ENCODE peak calls at places on chromosome 13, in nine cellular contexts. One of them, this sample, is unnamed.

GRCh38 chr13:110915874-110916670 is 1.2 kb upstream of the ANKRD10 start:
- DNase-seq in lung: no peak
- DNase-seq in ovary: no peak
- DNase-seq in psoas muscle: no peak
- DNase-seq in A549: no peak
- DNase-seq in esophagus squamous epithelium: no peak
- DNase-seq in IMR-90: peak; percentile 64
- DNase-seq in cardiac muscle cell: peak; percentile 80
- DNase-seq in pancreas: no peak
- DNase-seq in this sample: no peak

GRCh38 chr13:83992566-83993358 is 110.5 kb upstream of the SLITRK1 start:
- DNase-seq in lung: no peak
- DNase-seq in ovary: no peak
- DNase-seq in psoas muscle: no peak
- DNase-seq in A549: no peak
- DNase-seq in esophagus squamous epithelium: no peak
- DNase-seq in IMR-90: no peak
- DNase-seq in cardiac muscle cell: no peak
- DNase-seq in pancreas: no peak
- DNase-seq in this sample: no peak

GRCh38 chr13:29936051-29936813 is 85.8 kb upstream of the UBL3 start:
- DNase-seq in lung: no peak
- DNase-seq in ovary: no peak
- DNase-seq in psoas muscle: no peak
- DNase-seq in A549: no peak
- DNase-seq in esophagus squamous epithelium: no peak
- DNase-seq in IMR-90: no peak
- DNase-seq in cardiac muscle cell: no peak
- DNase-seq in pancreas: no peak
- DNase-seq in this sample: no peak

GRCh38 chr13:30818323-30818960 is 83.1 kb downstream of the ALOX5AP start:
- DNase-seq in lung: peak; percentile 41
- DNase-seq in ovary: no peak
- DNase-seq in psoas muscle: peak; percentile 66
- DNase-seq in A549: no peak
- DNase-seq in esophagus squamous epithelium: no peak
- DNase-seq in IMR-90: peak; percentile 87
- DNase-seq in cardiac muscle cell: peak; percentile 97
- DNase-seq in pancreas: no peak
- DNase-seq in this sample: peak; percentile 85

GRCh38 chr13:47679391-47679790 is 321.7 kb downstream of the SUCLA2 start:
- DNase-seq in lung: no peak
- DNase-seq in ovary: no peak
- DNase-seq in psoas muscle: no peak
- DNase-seq in A549: no peak
- DNase-seq in esophagus squamous epithelium: no peak
- DNase-seq in IMR-90: peak; percentile 59
- DNase-seq in cardiac muscle cell: peak; percentile 73
- DNase-seq in pancreas: no peak
- DNase-seq in this sample: no peak

GRCh38 chr13:110683203-110683883 is 22.6 kb downstream of the CARS2 start:
- DNase-seq in lung: no peak
- DNase-seq in ovary: no peak
- DNase-seq in psoas muscle: no peak
- DNase-seq in A549: peak; percentile 49
- DNase-seq in esophagus squamous epithelium: no peak
- DNase-seq in IMR-90: peak; percentile 15
- DNase-seq in cardiac muscle cell: peak; percentile 28
- DNase-seq in pancreas: no peak
- DNase-seq in this sample: no peak

GRCh38 chr13:30892966-30893365 is 13.1 kb upstream of the MEDAG start:
- DNase-seq in lung: no peak
- DNase-seq in ovary: no peak
- DNase-seq in psoas muscle: peak; percentile 81
- DNase-seq in A549: peak; percentile 53
- DNase-seq in esophagus squamous epithelium: no peak
- DNase-seq in IMR-90: peak; percentile 48
- DNase-seq in cardiac muscle cell: peak; percentile 75
- DNase-seq in pancreas: no peak
- DNase-seq in this sample: peak; percentile 84

GRCh38 chr13:39943711-39944110 is 288.2 kb downstream of the COG6 start:
- DNase-seq in lung: no peak
- DNase-seq in ovary: no peak
- DNase-seq in psoas muscle: no peak
- DNase-seq in A549: no peak
- DNase-seq in esophagus squamous epithelium: no peak
- DNase-seq in IMR-90: no peak
- DNase-seq in cardiac muscle cell: no peak
- DNase-seq in pancreas: no peak
- DNase-seq in this sample: no peak

GRCh38 chr13:113425931-113426590 is 27.2 kb downstream of the ADPRHL1 start:
- DNase-seq in lung: no peak
- DNase-seq in ovary: no peak
- DNase-seq in psoas muscle: no peak
- DNase-seq in A549: no peak
- DNase-seq in esophagus squamous epithelium: no peak
- DNase-seq in IMR-90: no peak
- DNase-seq in cardiac muscle cell: no peak
- DNase-seq in pancreas: no peak
- DNase-seq in this sample: no peak

GRCh38 chr13:99922631-99923404 is 48.7 kb downstream of the ZIC5 start:
- DNase-seq in lung: no peak
- DNase-seq in ovary: no peak
- DNase-seq in psoas muscle: no peak
- DNase-seq in A549: no peak
- DNase-seq in esophagus squamous epithelium: no peak
- DNase-seq in IMR-90: no peak
- DNase-seq in cardiac muscle cell: no peak
- DNase-seq in pancreas: no peak
- DNase-seq in this sample: no peak

GRCh38 chr13:69579351-69579750 is 528.3 kb upstream of the ATXN8OS start:
- DNase-seq in lung: no peak
- DNase-seq in ovary: no peak
- DNase-seq in psoas muscle: no peak
- DNase-seq in A549: no peak
- DNase-seq in esophagus squamous epithelium: no peak
- DNase-seq in IMR-90: no peak
- DNase-seq in cardiac muscle cell: no peak
- DNase-seq in pancreas: no peak
- DNase-seq in this sample: no peak

GRCh38 chr13:95030948-95031347 is 270.3 kb downstream of the ABCC4 start:
- DNase-seq in lung: no peak
- DNase-seq in ovary: no peak
- DNase-seq in psoas muscle: no peak
- DNase-seq in A549: no peak
- DNase-seq in esophagus squamous epithelium: no peak
- DNase-seq in IMR-90: no peak
- DNase-seq in cardiac muscle cell: no peak
- DNase-seq in pancreas: no peak
- DNase-seq in this sample: no peak

GRCh38 chr13:107512551-107512950 is 702.8 kb downstream of the LIG4 start:
- DNase-seq in lung: no peak
- DNase-seq in ovary: no peak
- DNase-seq in psoas muscle: no peak
- DNase-seq in A549: no peak
- DNase-seq in esophagus squamous epithelium: no peak
- DNase-seq in IMR-90: no peak
- DNase-seq in cardiac muscle cell: no peak
- DNase-seq in pancreas: no peak
- DNase-seq in this sample: no peak

GRCh38 chr13:96075953-96076543 is 13.9 kb upstream of the HS6ST3 start:
- DNase-seq in lung: no peak
- DNase-seq in ovary: no peak
- DNase-seq in psoas muscle: no peak
- DNase-seq in A549: no peak
- DNase-seq in esophagus squamous epithelium: no peak
- DNase-seq in IMR-90: peak; percentile 23
- DNase-seq in cardiac muscle cell: peak; percentile 48
- DNase-seq in pancreas: no peak
- DNase-seq in this sample: no peak
- TF ChIP-seq CTCF in lung: no peak
- TF ChIP-seq CTCF in ovary: no peak
- TF ChIP-seq CTCF in psoas muscle: peak; percentile 34
- TF ChIP-seq CTCF in A549: peak; percentile 47
- TF ChIP-seq CTCF in esophagus squamous epithelium: peak; percentile 12
- TF ChIP-seq CTCF in IMR-90: peak; percentile 61
- TF ChIP-seq CTCF in cardiac muscle cell: peak; percentile 73
- TF ChIP-seq CTCF in pancreas: peak; percentile 48
- TF ChIP-seq CTCF in this sample: peak; percentile 51

GRCh38 chr13:24460256-24460655 is 52.3 kb downstream of the PARP4 start:
- DNase-seq in lung: no peak
- DNase-seq in ovary: no peak
- DNase-seq in psoas muscle: no peak
- DNase-seq in A549: no peak
- DNase-seq in esophagus squamous epithelium: no peak
- DNase-seq in IMR-90: no peak
- DNase-seq in cardiac muscle cell: no peak
- DNase-seq in pancreas: no peak
- DNase-seq in this sample: no peak
- H3K4me3 ChIP-seq in lung: no peak overlapping the region
- H3K4me3 ChIP-seq in ovary: no peak overlapping the region
- H3K4me3 ChIP-seq in psoas muscle: no peak overlapping the region
- H3K4me3 ChIP-seq in A549: no peak overlapping the region
- H3K4me3 ChIP-seq in esophagus squamous epithelium: no peak overlapping the region
- H3K4me3 ChIP-seq in IMR-90: no peak overlapping the region
- H3K4me3 ChIP-seq in cardiac muscle cell: no peak overlapping the region
- H3K4me3 ChIP-seq in pancreas: no peak overlapping the region
- H3K4me3 ChIP-seq in this sample: no peak overlapping the region

DNA sequence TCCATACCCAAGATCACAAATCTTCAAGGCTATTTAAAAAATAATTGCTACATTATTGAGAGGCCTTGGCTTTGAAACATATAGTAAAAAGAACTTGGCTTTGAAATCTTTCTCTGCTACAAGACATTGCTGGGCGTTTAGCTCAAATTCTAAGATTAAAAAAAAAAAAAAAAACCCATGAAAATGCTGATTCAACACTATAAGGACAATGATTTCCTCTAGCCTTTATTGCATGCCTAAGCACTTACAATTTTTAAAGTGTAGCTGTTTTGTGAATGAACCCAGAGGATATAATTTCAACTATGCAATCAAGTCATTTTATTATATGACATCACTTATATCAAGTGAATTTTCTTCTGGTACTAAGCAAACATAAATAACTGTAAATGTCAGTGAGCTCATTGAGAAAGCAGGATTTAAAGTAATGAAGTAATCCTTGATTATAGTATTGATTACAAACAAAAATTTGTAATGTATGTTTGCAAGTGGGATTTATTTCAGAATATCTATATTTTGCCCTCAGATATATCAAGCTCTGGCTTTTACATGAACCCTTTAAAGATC is 340.0 kb upstream of the GPC6 start:
- DNase-seq in lung: no peak
- DNase-seq in ovary: no peak
- DNase-seq in psoas muscle: no peak
- DNase-seq in A549: no peak
- DNase-seq in esophagus squamous epithelium: no peak
- DNase-seq in IMR-90: no peak
- DNase-seq in cardiac muscle cell: no peak
- DNase-seq in pancreas: no peak
- DNase-seq in this sample: no peak
- H3K27ac ChIP-seq in lung: no peak overlapping the region
- H3K27ac ChIP-seq in ovary: no peak overlapping the region
- H3K27ac ChIP-seq in psoas muscle: no peak overlapping the region
- H3K27ac ChIP-seq in A549: no peak overlapping the region
- H3K27ac ChIP-seq in esophagus squamous epithelium: no peak overlapping the region
- H3K27ac ChIP-seq in IMR-90: no peak overlapping the region
- H3K27ac ChIP-seq in cardiac muscle cell: no peak overlapping the region
- H3K27ac ChIP-seq in pancreas: no peak overlapping the region
- H3K27ac ChIP-seq in this sample: no peak overlapping the region

GRCh38 chr13:76693086-76693485 is 193.1 kb downstream of the KCTD12 start:
- DNase-seq in lung: no peak
- DNase-seq in ovary: no peak
- DNase-seq in psoas muscle: no peak
- DNase-seq in A549: no peak
- DNase-seq in esophagus squamous epithelium: no peak
- DNase-seq in IMR-90: no peak
- DNase-seq in cardiac muscle cell: no peak
- DNase-seq in pancreas: no peak
- DNase-seq in this sample: no peak

GRCh38 chr13:76696370-76696769 is 189.8 kb downstream of the KCTD12 start:
- DNase-seq in lung: no peak
- DNase-seq in ovary: no peak
- DNase-seq in psoas muscle: no peak
- DNase-seq in A549: peak; percentile 42
- DNase-seq in esophagus squamous epithelium: no peak
- DNase-seq in IMR-90: peak; percentile 51
- DNase-seq in cardiac muscle cell: no peak
- DNase-seq in pancreas: no peak
- DNase-seq in this sample: no peak

GRCh38 chr13:76690611-76691010 is 195.6 kb downstream of the KCTD12 start:
- DNase-seq in lung: no peak
- DNase-seq in ovary: no peak
- DNase-seq in psoas muscle: no peak
- DNase-seq in A549: no peak
- DNase-seq in esophagus squamous epithelium: no peak
- DNase-seq in IMR-90: no peak
- DNase-seq in cardiac muscle cell: no peak
- DNase-seq in pancreas: no peak
- DNase-seq in this sample: no peak

GRCh38 chr13:76687467-76687866 is 198.7 kb downstream of the KCTD12 start:
- DNase-seq in lung: no peak
- DNase-seq in ovary: no peak
- DNase-seq in psoas muscle: no peak
- DNase-seq in A549: no peak
- DNase-seq in esophagus squamous epithelium: no peak
- DNase-seq in IMR-90: no peak
- DNase-seq in cardiac muscle cell: no peak
- DNase-seq in pancreas: no peak
- DNase-seq in this sample: no peak

GRCh38 chr13:76692326-76692725 is 193.9 kb downstream of the KCTD12 start:
- DNase-seq in lung: no peak
- DNase-seq in ovary: no peak
- DNase-seq in psoas muscle: no peak
- DNase-seq in A549: no peak
- DNase-seq in esophagus squamous epithelium: no peak
- DNase-seq in IMR-90: no peak
- DNase-seq in cardiac muscle cell: no peak
- DNase-seq in pancreas: no peak
- DNase-seq in this sample: no peak
- TF ChIP-seq CTCF in lung: no peak
- TF ChIP-seq CTCF in ovary: no peak
- TF ChIP-seq CTCF in psoas muscle: no peak
- TF ChIP-seq CTCF in A549: no peak
- TF ChIP-seq CTCF in esophagus squamous epithelium: no peak
- TF ChIP-seq CTCF in IMR-90: no peak
- TF ChIP-seq CTCF in cardiac muscle cell: no peak
- TF ChIP-seq CTCF in pancreas: no peak
- TF ChIP-seq CTCF in this sample: no peak

DNA sequence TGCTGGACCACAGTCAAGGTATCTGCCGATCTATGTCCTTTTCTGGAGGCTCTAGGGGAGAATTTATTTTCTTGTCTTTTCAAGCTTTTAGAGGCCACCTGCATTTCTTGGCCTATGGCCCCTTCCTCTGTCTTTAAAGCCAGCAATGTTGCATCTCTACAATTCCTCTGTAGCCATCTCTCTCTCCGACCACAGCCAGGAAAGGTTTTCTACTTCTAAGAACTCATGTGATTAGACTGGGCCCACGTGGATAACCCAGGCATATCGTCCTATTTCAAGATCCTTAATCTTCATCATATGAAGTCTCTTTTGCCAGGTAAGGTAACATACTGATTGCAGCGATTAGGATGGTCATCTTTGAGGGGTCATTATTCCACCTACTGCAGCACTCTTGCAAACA is 43.4 kb upstream of the RGCC start:
- DNase-seq in lung: no peak
- DNase-seq in ovary: no peak
- DNase-seq in psoas muscle: no peak
- DNase-seq in A549: no peak
- DNase-seq in esophagus squamous epithelium: no peak
- DNase-seq in IMR-90: no peak
- DNase-seq in cardiac muscle cell: no peak
- DNase-seq in pancreas: no peak
- DNase-seq in this sample: no peak
- H3K4me3 ChIP-seq in lung: no peak overlapping the region
- H3K4me3 ChIP-seq in ovary: no peak overlapping the region
- H3K4me3 ChIP-seq in psoas muscle: no peak overlapping the region
- H3K4me3 ChIP-seq in A549: no peak overlapping the region
- H3K4me3 ChIP-seq in esophagus squamous epithelium: no peak overlapping the region
- H3K4me3 ChIP-seq in IMR-90: no peak overlapping the region
- H3K4me3 ChIP-seq in cardiac muscle cell: no peak overlapping the region
- H3K4me3 ChIP-seq in pancreas: no peak overlapping the region
- H3K4me3 ChIP-seq in this sample: no peak overlapping the region